ENCODE peak calls at places on chromosomes 16 and 17, in ten cellular contexts. D, U, J, L, Y, W, S, X, M and B are unnamed samples.

GRCh38 chr17:60747069-60747808 is 69.6 kb downstream of the BCAS3 start:
- DNase-seq in D (no peak), U (no peak), J (no peak), L (no peak), Y (no peak), W (no peak), S (peak; percentile 7), X (no peak), M (no peak), B (no peak)

GRCh38 chr16:4410335-4411075 is 5.9 kb downstream of the CORO7 start:
- DNase-seq in D (no peak), U (peak; percentile 98), J (peak; percentile 70), L (no peak), Y (peak; percentile 71), W (no peak), S (no peak), X (no peak), M (no peak), B (no peak)

GRCh38 chr17:47120521-47121095 is 68.5 kb downstream of the CDC27 start:
- DNase-seq in D (no peak), U (peak; percentile 77), J (no peak), L (no peak), Y (no peak), W (no peak), S (no peak), X (no peak), M (no peak), B (no peak)

GRCh38 chr16:68338326-68339119 is 27.7 kb downstream of the PRMT7 start:
- DNase-seq in D (no peak), U (no peak), J (no peak), L (no peak), Y (no peak), W (no peak), S (no peak), X (no peak), M (no peak), B (no peak)

GRCh38 chr16:31711344-31711845 is 162.2 kb upstream of the ZNF267 start:
- DNase-seq in D (no peak), U (no peak), J (no peak), L (no peak), Y (no peak), W (no peak), S (no peak), X (no peak), M (no peak), B (no peak)

GRCh38 chr16:4314532-4315184 is 1.2 kb upstream of the GLIS2 start:
- DNase-seq in D (no peak), U (peak; percentile 56), J (no peak), L (no peak), Y (no peak), W (peak; percentile 70), S (peak; percentile 62), X (no peak), M (peak; percentile 85), B (no peak)

GRCh38 chr16:49858200-49859129 is 2.6 kb upstream of the ZNF423 start:
- DNase-seq in D (peak; percentile 65), U (no peak), J (peak; percentile 79), L (no peak), Y (peak; percentile 6), W (no peak), S (peak; percentile 54), X (peak; percentile 35), M (no peak), B (no peak)

GRCh38 chr17:63395075-63395815 is 50.9 kb downstream of the CYB561 start:
- DNase-seq in D (no peak), U (peak; percentile 73), J (no peak), L (no peak), Y (peak; percentile 5), W (no peak), S (no peak), X (no peak), M (no peak), B (no peak)

GRCh38 chr16:85307552-85308364 is 195.5 kb upstream of the CIBAR2 start:
- DNase-seq in D (no peak), U (no peak), J (no peak), L (no peak), Y (no peak), W (no peak), S (no peak), X (no peak), M (no peak), B (no peak)